ENCODE peak calls at places on chromosome 6, in eight cellular contexts. F is T-helper 17 cell; A is brain microvascular endothelial cell; X is stomach; P is stimulated activated CD4-positive, alpha-beta T cell treated with anti-CD3 and anti-CD28 coated beads, Interleukin-1b, Interleukin-23, amount 100 ng/mL, for 4 hours; G is effector memory CD8-positive, alpha-beta T cell; I is amniotic stem cell; T is activated naive CD4-positive, alpha-beta T cell treated with Interleukin-2 at 50 U/mL for 16 hours. M is an unnamed sample.
A peak's percentile ranks its signal among the peaks of the same experiment; 100 is the strongest.

GRCh38 chr6:73364549-73364948 is 2.1 kb downstream of the KHDC3L start:
- DNase-seq in X (no peak), I (no peak), T (no peak), A (no peak), P (no peak), F (no peak), G (no peak), M (no peak)

GRCh38 chr6:15264902-15265761 is 19.3 kb downstream of the JARID2 start:
- DNase-seq in P (no peak), A (no peak), F (no peak), G (no peak), T (no peak), I (no peak), X (no peak), M (no peak)

GRCh38 chr6:106730264-106730663 is 100.9 kb downstream of the QRSL1 start:
- DNase-seq in G (no peak), T (no peak), A (no peak), I (no peak), X (no peak), F (no peak), P (no peak), M (no peak)

GRCh38 chr6:147621280-147621679 is 112.8 kb downstream of the SAMD5 start:
- DNase-seq in F (no peak), I (peak; percentile 81), X (no peak), A (peak; percentile 59), P (no peak), T (no peak), G (no peak), M (no peak)

GRCh38 chr6:113980937-113981554 is 10.1 kb upstream of the HDAC2 start:
- DNase-seq in F (no peak), P (no peak), X (no peak), T (no peak), I (no peak), G (no peak), A (no peak), M (no peak)

GRCh38 chr6:90199900-90200299 is 96.7 kb downstream of the BACH2 start:
- DNase-seq in T (no peak), P (no peak), G (no peak), A (no peak), I (no peak), F (no peak), X (no peak), M (no peak)

GRCh38 chr6:168964138-168964892 is 289.3 kb downstream of the THBS2 start:
- DNase-seq in X (no peak), T (no peak), I (peak; percentile 3), F (no peak), G (no peak), P (no peak), A (peak; percentile 16), M (no peak)

GRCh38 chr6:166620478-166621113 is 6.5 kb downstream of the RPS6KA2 start:
- DNase-seq in F (no peak), T (no peak), I (no peak), P (no peak), A (no peak), X (no peak), G (no peak), M (no peak)

GRCh38 chr6:32867559-32868256 is 13.7 kb downstream of the PSMB9 start:
- DNase-seq in G (no peak), A (no peak), P (no peak), I (no peak), T (no peak), X (no peak), F (no peak), M (no peak)

GRCh38 chr6:137827977-137828815 is 38.9 kb upstream of the TNFAIP3 start:
- DNase-seq in G (no peak), P (no peak), X (no peak), F (no peak), A (no peak), I (no peak), T (peak; percentile 51), M (no peak)

GRCh38 chr6:157235600-157236039 is 87.7 kb downstream of the TMEM242 start:
- DNase-seq in G (peak; percentile 43), T (peak; percentile 64), P (peak; percentile 41), F (peak; percentile 28), A (peak; percentile 37), I (no peak), X (peak; percentile 59), M (peak; percentile 81)

GRCh38 chr6:43113431-43114260 is 37.5 kb downstream of the PTK7 start:
- DNase-seq in A (no peak), X (no peak), F (no peak), P (no peak), I (no peak), T (no peak), G (no peak), M (no peak)

GRCh38 chr6:130908188-130908587 is 81.0 kb downstream of the SMLR1 start:
- DNase-seq in A (no peak), P (no peak), X (no peak), G (no peak), T (no peak), F (no peak), I (no peak), M (no peak)

GRCh38 chr6:24489881-24490280 is 503 bp upstream of the GPLD1 start:
- DNase-seq in G (no peak), T (no peak), A (no peak), I (no peak), F (no peak), X (no peak), P (no peak), M (no peak)

GRCh38 chr6:116008470-116009229 is 52.0 kb downstream of the FRK start:
- DNase-seq in G (no peak), X (no peak), I (peak; percentile 33), A (peak; percentile 31), F (no peak), P (no peak), T (no peak), M (no peak)

GRCh38 chr6:27864906-27865883 is 47.0 kb downstream of the OR2B2 start:
- DNase-seq in X (peak; percentile 61), G (peak; percentile 76), F (peak; percentile 43), T (peak; percentile 55), I (peak; percentile 94), P (peak; percentile 38), A (peak; percentile 95), M (no peak)

GRCh38 chr6:77124604-77125003 is 338.7 kb downstream of the HTR1B start:
- DNase-seq in G (no peak), F (no peak), X (no peak), P (no peak), I (no peak), T (no peak), A (peak; percentile 15), M (no peak)

GRCh38 chr6:84809504-84809903 is 45.1 kb upstream of the TBX18 start:
- DNase-seq in P (no peak), X (no peak), I (no peak), A (no peak), G (no peak), F (no peak), T (no peak), M (no peak)

GRCh38 chr6:50826803-50827202 is 8.1 kb downstream of the TFAP2B start:
- DNase-seq in G (no peak), F (no peak), P (no peak), I (no peak), A (no peak), X (no peak), T (no peak), M (no peak)

GRCh38 chr6:155261146-155261900 is 2.5 kb upstream of the CLDN20 start:
- DNase-seq in G (no peak), X (no peak), I (no peak), T (no peak), A (no peak), P (no peak), F (no peak), M (no peak)

GRCh38 chr6:149934249-149935156 is 7.3 kb upstream of the ULBP2 start:
- DNase-seq in I (peak; percentile 47), G (peak; percentile 82), T (peak; percentile 73), A (peak; percentile 83), F (peak; percentile 41), X (peak; percentile 73), P (peak; percentile 49), M (peak; percentile 83)

GRCh38 chr6:53377289-53377688 is 28.5 kb upstream of the ELOVL5 start:
- DNase-seq in G (no peak), X (no peak), F (no peak), I (no peak), A (no peak), P (no peak), T (no peak), M (no peak)

GRCh38 chr6:13409991-13410390 is 77.4 kb downstream of the GFOD1 start:
- DNase-seq in T (no peak), F (no peak), A (peak; percentile 21), G (no peak), I (no peak), P (no peak), X (no peak), M (no peak)

GRCh38 chr6:166351715-166352285 is 9.5 kb upstream of the SFT2D1 start:
- DNase-seq in P (no peak), G (no peak), F (no peak), T (no peak), X (no peak), I (no peak), A (no peak), M (no peak)

GRCh38 chr6:107550241-107550840 is 60.4 kb downstream of the SOBP start:
- DNase-seq in X (no peak), I (no peak), P (no peak), T (no peak), F (no peak), A (no peak), G (no peak), M (no peak)

GRCh38 chr6:73774311-73774766 is 78.3 kb downstream of the CD109 start:
- DNase-seq in P (no peak), T (no peak), A (peak; percentile 99), G (no peak), F (no peak), I (peak; percentile 59), X (no peak), M (no peak)

GRCh38 chr6:27471365-27472115 is 1.4 kb downstream of the ZNF184 start:
- DNase-seq in A (no peak), P (no peak), I (no peak), T (no peak), X (no peak), F (no peak), G (no peak), M (no peak)

GRCh38 chr6:41022294-41022693 is 16.7 kb downstream of the UNC5CL start:
- DNase-seq in F (no peak), I (no peak), G (no peak), X (no peak), P (no peak), T (no peak), A (peak; percentile 5), M (no peak)

GRCh38 chr6:121393711-121394110 is 41.7 kb upstream of the GJA1 start:
- DNase-seq in P (no peak), I (no peak), T (no peak), G (no peak), A (no peak), F (no peak), X (no peak), M (no peak)

GRCh38 chr6:20182926-20183521 is 29.2 kb downstream of the MBOAT1 start:
- DNase-seq in P (no peak), T (no peak), G (no peak), F (no peak), X (peak; percentile 93), A (no peak), I (no peak), M (no peak)

GRCh38 chr6:108874470-108875160 is 26.4 kb downstream of the ARMC2 start:
- DNase-seq in F (no peak), X (no peak), A (peak; percentile 27), T (peak; percentile 62), G (peak; percentile 52), I (peak; percentile 4), P (peak; percentile 32), M (no peak)

GRCh38 chr6:24613361-24614047 is 32.5 kb downstream of the KIAA0319 start:
- DNase-seq in A (no peak), P (no peak), T (no peak), F (no peak), G (no peak), I (no peak), X (no peak), M (no peak)

GRCh38 chr6:41642090-41642959 is 4.1 kb downstream of the MDFI start:
- DNase-seq in A (no peak), P (no peak), T (no peak), F (no peak), X (no peak), G (no peak), I (no peak), M (no peak)

GRCh38 chr6:24033284-24033683 is 92.7 kb upstream of the NRSN1 start:
- DNase-seq in P (no peak), F (no peak), G (no peak), A (no peak), I (no peak), T (no peak), X (no peak), M (no peak)

M was measured in suprapubic skin.